ENCODE peak calls at places on chromosomes 4 and X, in seven cellular contexts. T is WERI-Rb-1, O is cardiac muscle cell, X is AG04450, Y is lower leg skin, S is left lung, I is GM23338. R is an unnamed sample.

GRCh38 chrX:123489011-123489410 is 243.8 kb downstream of the THOC2 start:
- DNase-seq in Y (no peak), S (no peak), I (no peak), T (no peak), O (peak), X (no peak), R (no peak)

GRCh38 chrX:154419189-154419588 is 7.8 kb downstream of the TAFAZZIN start:
- DNase-seq in I (no peak), T (no peak), X (no peak), S (no peak), O (no peak), Y (no peak), R (no peak)

GRCh38 chr4:89213382-89213701 is 94.3 kb downstream of the GPRIN3 start:
- DNase-seq in I (no peak), X (no peak), O (no peak), Y (no peak), S (no peak), T (no peak), R (no peak)

GRCh38 chr4:99645638-99646037 is 12.0 kb downstream of the C4orf54 start:
- DNase-seq in T (peak), I (no peak), S (no peak), O (no peak), Y (no peak), X (no peak), R (no peak)

GRCh38 chr4:140176735-140177134 is 22.8 kb upstream of the MAML3 start:
- DNase-seq in X (no peak), S (no peak), T (no peak), I (no peak), O (no peak), Y (no peak), R (no peak)

GRCh38 chr4:112591593-112591992 is 45.1 kb downstream of the ZGRF1 start:
- DNase-seq in S (no peak), X (no peak), O (no peak), T (no peak), I (peak), Y (no peak), R (no peak)

GRCh38 chrX:74779175-74779574 is 146.1 kb downstream of the NEXMIF start:
- DNase-seq in X (no peak), Y (peak), I (peak), S (no peak), T (no peak), O (no peak), R (no peak)

GRCh38 chr4:124386163-124386562 is 326.4 kb downstream of the ANKRD50 start:
- DNase-seq in T (no peak), X (no peak), Y (no peak), I (no peak), O (peak), S (no peak), R (no peak)

GRCh38 chr4:77861500-77861899 is 1.1 kb upstream of the MRPL1 start:
- DNase-seq in S (no peak), O (no peak), I (peak), T (no peak), X (no peak), Y (no peak), R (no peak)

GRCh38 chr4:106369456-106370060 is 980 bp upstream of the GIMD1 start:
- DNase-seq in O (peak), Y (no peak), X (peak), S (no peak), T (peak), I (peak), R (peak)

GRCh38 chr4:12270546-12270945 is 841.9 kb upstream of the HS3ST1 start:
- DNase-seq in S (no peak), I (no peak), T (no peak), X (no peak), Y (no peak), O (peak), R (no peak)

GRCh38 chr4:102710986-102711385 is 49.8 kb downstream of the MANBA start:
- DNase-seq in O (no peak), T (no peak), X (no peak), Y (no peak), S (no peak), I (no peak), R (no peak)

GRCh38 chr4:137545461-137545861 is 13.2 kb upstream of the PCDH18 start:
- DNase-seq in O (peak), X (peak), T (no peak), I (peak), Y (peak), S (no peak), R (no peak)

GRCh38 chrX:10603612-10604011 is 16.8 kb downstream of the MID1 start:
- DNase-seq in O (no peak), T (no peak), X (no peak), S (no peak), Y (no peak), I (peak), R (no peak)

GRCh38 chr4:116839826-116840225 is 245.6 kb downstream of the TRAM1L1 start:
- DNase-seq in O (peak), S (no peak), Y (no peak), I (no peak), X (no peak), T (no peak), R (no peak)

GRCh38 chr4:139956436-139957107 is 197.4 kb downstream of the MAML3 start:
- DNase-seq in I (no peak), O (peak), Y (no peak), X (no peak), T (no peak), S (no peak), R (no peak)

GRCh38 chrX:121641560-121641959 is 594.1 kb downstream of the GLUD2 start:
- DNase-seq in T (no peak), I (no peak), X (no peak), S (no peak), O (peak), Y (no peak), R (no peak)

GRCh38 chr4:98786866-98787265 is 128.5 kb upstream of the TSPAN5 start:
- DNase-seq in T (no peak), Y (no peak), S (no peak), X (no peak), I (no peak), O (peak), R (no peak)

GRCh38 chrX:19684265-19684664 is 169.0 kb upstream of the MAP3K15 start:
- DNase-seq in X (no peak), T (no peak), Y (no peak), O (no peak), S (no peak), I (no peak), R (no peak)

GRCh38 chr4:17694552-17694951 is 80.1 kb downstream of the MED28 start:
- DNase-seq in S (no peak), T (no peak), Y (no peak), X (no peak), O (no peak), I (no peak), R (no peak)

GRCh38 chr4:128322986-128323385 is 35.4 kb upstream of the PGRMC2 start:
- DNase-seq in I (no peak), Y (no peak), T (no peak), S (no peak), X (no peak), O (peak), R (peak)

GRCh38 chr4:54728342-54728741 is 70.6 kb downstream of the KIT start:
- DNase-seq in S (no peak), Y (no peak), X (no peak), O (no peak), T (no peak), I (no peak), R (no peak)
- H3K4me3 ChIP-seq in S (no peak), Y (no peak), X (no peak), O (no peak), T (no peak), I (no peak), R (no peak)

DNA sequence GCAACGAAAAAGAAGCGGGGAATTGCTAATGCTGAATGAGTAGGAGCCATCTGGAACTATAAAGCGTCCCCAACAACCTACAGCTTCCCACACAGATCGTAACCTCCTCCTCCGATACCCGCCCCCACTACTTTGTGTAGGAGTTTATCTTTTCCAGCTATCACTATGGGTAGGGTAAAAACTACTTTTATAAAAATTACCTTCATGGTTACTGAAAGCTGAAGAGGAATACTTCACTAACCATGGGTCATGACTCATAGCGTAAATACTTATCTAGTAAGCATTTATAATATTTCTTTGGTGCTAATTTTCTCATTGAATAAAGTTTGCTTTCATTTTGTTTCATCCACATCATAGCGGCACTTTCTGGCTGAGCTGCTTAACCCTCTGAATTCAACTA is 79.4 kb upstream of the TNIP3 start:
- DNase-seq in O (no peak), S (no peak), T (no peak), Y (no peak), X (no peak), I (no peak), R (no peak)
- H3K4me3 ChIP-seq in O (no peak), S (no peak), T (no peak), Y (no peak), X (peak), I (no peak), R (no peak)

DNA sequence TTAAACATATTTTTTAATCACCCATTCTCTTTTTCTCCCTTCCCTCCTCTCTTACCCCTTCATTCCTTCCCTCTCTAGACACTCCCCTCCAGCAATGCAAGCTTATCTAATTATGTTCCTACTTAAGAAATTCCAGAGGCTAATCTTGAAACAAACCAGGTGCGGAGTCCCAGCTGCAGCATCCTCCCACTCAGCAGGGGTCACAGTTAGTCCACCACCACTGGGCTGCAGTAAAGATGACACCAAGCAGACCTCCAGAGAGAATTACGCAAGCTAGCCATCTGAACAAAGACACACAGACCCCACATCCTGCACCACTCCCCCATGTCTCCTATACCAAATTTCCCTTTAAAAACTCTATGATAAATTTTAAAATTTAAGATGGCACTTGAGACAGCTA is 13.9 kb upstream of the SEC24B start:
- DNase-seq in Y (no peak), O (peak), X (no peak), S (no peak), T (no peak), I (peak), R (no peak)
- H3K4me3 ChIP-seq in Y (no peak), O (no peak), X (no peak), S (no peak), T (no peak), I (no peak), R (no peak)

GRCh38 chrX:137033774-137034507 is at the start of gene GPR101:
- DNase-seq in S (no peak), X (no peak), I (peak), Y (no peak), T (no peak), O (no peak), R (no peak)
- H3K4me3 ChIP-seq in S (no peak), X (no peak), I (peak), Y (no peak), T (no peak), O (peak), R (no peak)

DNA sequence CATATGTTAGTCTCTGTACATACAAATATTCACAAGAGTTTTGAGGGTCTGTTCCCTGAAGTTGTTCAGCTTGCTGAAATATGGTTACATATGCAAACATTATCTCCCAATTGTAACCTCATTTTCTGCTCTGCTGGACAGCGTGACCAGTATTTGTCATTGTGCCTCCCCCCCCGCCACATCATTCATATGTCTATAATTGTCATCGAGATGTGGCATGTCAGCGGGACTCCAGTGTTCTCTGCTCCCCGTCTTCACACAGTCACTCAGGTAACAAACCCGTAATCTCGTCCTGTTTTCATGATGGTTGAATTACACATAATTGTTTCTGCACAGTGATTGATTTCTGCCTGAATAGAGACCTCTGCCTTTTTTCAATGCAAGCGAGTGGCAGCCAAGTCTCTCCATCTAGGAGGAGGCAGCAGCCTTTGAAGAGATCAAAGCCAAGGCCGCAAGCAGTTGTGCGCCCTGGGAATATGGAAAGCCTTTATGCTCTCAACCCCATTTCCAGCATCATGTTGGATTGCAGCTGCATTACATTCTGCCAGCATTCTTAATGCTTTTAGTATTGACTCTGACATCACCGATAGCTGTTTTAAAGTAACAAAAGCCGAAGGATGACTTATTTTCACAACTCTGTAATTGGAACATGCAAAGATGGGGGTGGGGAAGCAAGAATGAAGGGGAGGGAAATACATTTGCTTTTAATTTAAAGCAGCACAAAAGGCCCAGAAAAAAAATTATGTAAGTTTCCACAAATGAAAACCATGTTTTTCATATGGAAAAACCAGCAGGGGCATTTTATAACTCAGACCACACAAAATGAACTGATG is 27.3 kb downstream of the LEF1 start:
- DNase-seq in Y (no peak), I (peak), T (no peak), O (no peak), X (no peak), S (no peak), R (no peak)
- H3K4me3 ChIP-seq in Y (no peak), I (no peak), T (no peak), O (no peak), X (no peak), S (no peak), R (no peak)

GRCh38 chr4:121072080-121072835 is at the start of gene NDNF:
- DNase-seq in T (peak), X (no peak), S (peak), I (peak), O (peak), Y (no peak), R (no peak)

GRCh38 chr4:121070274-121070673 is 2.1 kb downstream of the NDNF start:
- DNase-seq in X (no peak), T (peak), Y (no peak), I (peak), O (no peak), S (no peak), R (no peak)

GRCh38 chr4:121071640-121072037 is 696 bp downstream of the NDNF start:
- DNase-seq in X (no peak), Y (no peak), O (no peak), I (no peak), T (no peak), S (peak), R (no peak)

GRCh38 chr4:121070696-121071639 is 1.4 kb downstream of the NDNF start:
- DNase-seq in X (no peak), I (peak), T (peak), Y (no peak), O (peak), S (peak), R (no peak)

GRCh38 chr4:121069419-121069818 is 2.9 kb downstream of the NDNF start:
- DNase-seq in S (no peak), T (no peak), O (no peak), I (no peak), X (no peak), Y (no peak), R (no peak)
- H3K4me3 ChIP-seq in S (peak), T (peak), O (no peak), I (no peak), X (no peak), Y (no peak), R (no peak)

GRCh38 chr4:22072240-22072639 is 123.7 kb upstream of the KCNIP4 start:
- DNase-seq in S (no peak), T (no peak), I (no peak), O (no peak), Y (no peak), X (no peak), R (no peak)
- H3K4me3 ChIP-seq in S (no peak), T (no peak), I (no peak), O (no peak), Y (no peak), X (no peak), R (no peak)